ENCODE peak calls at places on chromosome 16, in four cellular contexts. W is AG04449, L is transverse colon, I is MCF 10A. O is an unnamed sample.

GRCh38 chr16:4618645-4619418 is 4.1 kb upstream of the UBALD1 start:
- DNase-seq in W (no peak), L (no peak), I (peak; percentile 43), O (no peak)

GRCh38 chr16:4313563-4314531 is 2.0 kb upstream of the GLIS2 start:
- DNase-seq in W (no peak), L (peak; percentile 50), I (no peak), O (no peak)

GRCh38 chr16:81889896-81890634 is 111.0 kb downstream of the PLCG2 start:
- DNase-seq in W (peak; percentile 4), L (peak; percentile 54), I (peak; percentile 76), O (peak; percentile 63)

GRCh38 chr16:83774066-83774465 is 33.7 kb upstream of the HSBP1 start:
- DNase-seq in W (no peak), L (no peak), I (no peak), O (no peak)

GRCh38 chr16:75203106-75203505 is 3.9 kb downstream of the CTRB2 start:
- DNase-seq in W (no peak), L (no peak), I (no peak), O (no peak)

GRCh38 chr16:24776486-24777220 is 47.2 kb downstream of the TNRC6A start:
- DNase-seq in W (no peak), L (no peak), I (no peak), O (no peak)

GRCh38 chr16:17070882-17071592 is 399.7 kb downstream of the XYLT1 start:
- DNase-seq in W (no peak), L (peak; percentile 76), I (no peak), O (peak; percentile 45)

GRCh38 chr16:53549970-53550406 is 47.0 kb upstream of the AKTIP start:
- DNase-seq in W (peak; percentile 51), L (peak; percentile 45), I (peak; percentile 81), O (peak; percentile 83)

GRCh38 chr16:3266873-3267537 is 10.6 kb upstream of the MEFV start:
- DNase-seq in W (peak; percentile 31), L (no peak), I (peak; percentile 49), O (peak; percentile 66)

GRCh38 chr16:77197747-77198146 is 1.5 kb upstream of the SYCE1L start:
- DNase-seq in W (no peak), L (no peak), I (no peak), O (no peak)

GRCh38 chr16:58042001-58042885 is 16.7 kb downstream of the MMP15 start:
- DNase-seq in W (no peak), L (no peak), I (no peak), O (no peak)

GRCh38 chr16:58045096-58045495 is 19.5 kb downstream of the MMP15 start:
- DNase-seq in W (no peak), L (no peak), I (no peak), O (no peak)

GRCh38 chr16:58044266-58045019 is 18.9 kb downstream of the MMP15 start:
- DNase-seq in W (no peak), L (no peak), I (no peak), O (no peak)

GRCh38 chr16:58042886-58043515 is 17.4 kb downstream of the MMP15 start:
- DNase-seq in W (no peak), L (no peak), I (no peak), O (no peak)

DNA sequence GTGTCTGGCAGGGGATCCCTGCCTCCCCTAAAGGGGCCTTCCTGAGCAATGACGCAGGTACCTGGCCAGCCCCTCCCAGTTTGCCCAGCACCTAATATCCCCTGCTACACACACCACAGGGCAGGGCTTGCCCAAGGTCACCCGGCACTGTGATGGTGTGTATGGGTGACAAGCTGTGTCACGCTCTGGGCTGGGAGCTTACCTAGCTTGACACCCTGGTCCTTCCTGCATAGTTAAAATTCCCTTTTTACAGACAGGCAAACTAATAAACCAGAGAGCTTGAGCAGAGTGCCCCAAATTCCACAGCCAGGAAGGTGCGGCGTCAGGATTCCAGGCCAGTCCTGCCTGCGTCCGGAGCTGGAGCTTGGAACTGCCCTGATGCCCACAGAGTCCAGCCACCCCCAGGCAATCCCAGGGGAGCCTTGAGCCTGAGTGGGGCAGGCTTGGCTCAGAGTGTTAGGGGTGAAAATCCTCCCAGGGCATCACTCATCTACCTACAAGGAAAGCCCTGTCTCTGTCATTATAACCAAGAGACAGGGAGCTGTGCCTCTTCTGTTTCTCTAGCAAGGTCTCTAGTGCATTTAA is 18.1 kb downstream of the MMP15 start:
- DNase-seq in W (no peak), L (no peak), I (no peak), O (no peak)
- TF ChIP-seq CTCF in W (no peak), L (no peak), I (no peak), O (no peak)

GRCh38 chr16:67198238-67198734 is 645 bp upstream of the ELMO3 start:
- DNase-seq in W (no peak), L (peak; percentile 78), I (peak; percentile 84), O (peak; percentile 66)
- TF ChIP-seq CTCF in W (peak; percentile 77), L (peak; percentile 97), I (peak; percentile 74), O (peak; percentile 56)

GRCh38 chr16:64738321-64738960 is 383.4 kb downstream of the CDH11 start:
- DNase-seq in W (peak; percentile 64), L (no peak), I (peak; percentile 44), O (no peak)
- TF ChIP-seq CTCF in W (no peak), L (no peak), I (no peak), O (no peak)

DNA sequence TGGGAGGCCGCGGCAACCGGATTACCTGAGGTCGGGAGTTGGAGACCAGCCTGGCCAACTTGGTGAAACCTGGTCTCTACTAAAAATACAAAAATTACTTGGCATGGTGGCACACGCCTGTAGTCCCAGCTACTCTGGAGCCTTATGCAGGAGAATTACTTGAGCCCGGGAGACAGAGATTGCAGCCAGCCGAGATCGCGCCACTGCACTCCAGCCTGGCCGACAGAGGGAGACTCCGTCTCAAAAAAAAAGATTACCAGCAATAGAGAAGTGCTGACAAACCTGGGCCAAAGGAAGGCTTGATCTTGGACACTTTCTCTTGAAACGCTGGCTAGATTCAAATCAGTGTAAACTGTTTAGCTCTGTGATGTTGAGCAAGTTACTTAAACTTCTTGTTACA is 4.3 kb downstream of the MT1H start:
- DNase-seq in W (no peak), L (peak; percentile 30), I (no peak), O (no peak)
- TF ChIP-seq CTCF in W (peak; percentile 48), L (peak; percentile 59), I (peak; percentile 28), O (peak; percentile 48)